ENCODE peak calls at places on chromosome 15, in five cellular contexts. S is NB4, X is IMR-90, M is GM23248, I is fibroblast of mammary gland. K is an unnamed sample.
A peak's percentile ranks its signal among the peaks of the same experiment; 100 is the strongest.

GRCh38 chr15:59536553-59536952 is 75.0 kb upstream of the GCNT3 start:
- DNase-seq in S (no peak), X (no peak), M (no peak), I (no peak), K (no peak)

GRCh38 chr15:48352474-48353072 is 21.3 kb downstream of the DUT start:
- DNase-seq in S (peak; percentile 73), X (peak; percentile 69), M (peak; percentile 76), I (peak; percentile 80), K (peak; percentile 66)

GRCh38 chr15:29674661-29675533 is 147.4 kb downstream of the TJP1 start:
- DNase-seq in S (no peak), X (peak; percentile 23), M (peak; percentile 53), I (peak; percentile 40), K (no peak)

GRCh38 chr15:52568569-52569243 is at the start of gene ARPP19:
- DNase-seq in S (peak; percentile 96), X (peak; percentile 86), M (peak; percentile 90), I (peak; percentile 90), K (peak; percentile 84)

GRCh38 chr15:58585668-58586461 is 154.1 kb downstream of the LIPC start:
- DNase-seq in S (peak; percentile 5), X (no peak), M (no peak), I (no peak), K (no peak)

GRCh38 chr15:87672309-87672897 is 584.1 kb downstream of the NTRK3 start:
- DNase-seq in S (no peak), X (peak; percentile 41), M (peak; percentile 67), I (peak; percentile 6), K (peak; percentile 34)

GRCh38 chr15:70466895-70467529 is 296.3 kb downstream of the UACA start:
- DNase-seq in S (peak; percentile 67), X (peak; percentile 54), M (peak; percentile 83), I (peak; percentile 69), K (peak; percentile 52)

GRCh38 chr15:55993804-55994539 is 560 bp upstream of the NEDD4 start:
- DNase-seq in S (peak; percentile 14), X (peak; percentile 68), M (peak; percentile 84), I (peak; percentile 60), K (peak; percentile 41)

GRCh38 chr15:91469627-91470567 is 369.8 kb downstream of the SV2B start:
- DNase-seq in S (peak; percentile 46), X (no peak), M (no peak), I (no peak), K (no peak)

GRCh38 chr15:71124937-71125755 is 9.9 kb downstream of the THSD4 start:
- DNase-seq in S (no peak), X (no peak), M (no peak), I (no peak), K (no peak)

GRCh38 chr15:38524156-38524555 is 40.5 kb downstream of the RASGRP1 start:
- DNase-seq in S (no peak), X (peak; percentile 50), M (peak; percentile 64), I (peak; percentile 26), K (no peak)

GRCh38 chr15:35557544-35557943 is 11.6 kb upstream of the DPH6 start:
- DNase-seq in S (peak; percentile 58), X (peak; percentile 90), M (peak; percentile 89), I (peak; percentile 96), K (peak; percentile 90)

GRCh38 chr15:39232512-39232911 is 348.4 kb upstream of the THBS1 start:
- DNase-seq in S (no peak), X (peak; percentile 95), M (peak; percentile 93), I (peak; percentile 90), K (peak; percentile 87)

GRCh38 chr15:29056839-29057450 is 171.2 kb downstream of the APBA2 start:
- DNase-seq in S (no peak), X (no peak), M (no peak), I (no peak), K (no peak)

GRCh38 chr15:64596701-64597468 is 136.5 kb downstream of the ZNF609 start:
- DNase-seq in S (peak; percentile 25), X (peak; percentile 45), M (peak; percentile 38), I (peak; percentile 54), K (peak; percentile 40)

GRCh38 chr15:25850154-25851111 is 12.7 kb downstream of the ATP10A start:
- DNase-seq in S (peak; percentile 79), X (peak; percentile 70), M (peak; percentile 94), I (peak; percentile 73), K (peak; percentile 58)

GRCh38 chr15:39969871-39970270 is 36.0 kb downstream of the EIF2AK4 start:
- DNase-seq in S (no peak), X (peak; percentile 6), M (peak; percentile 79), I (peak; percentile 60), K (peak; percentile 50)

GRCh38 chr15:78341057-78341763 is 1.1 kb downstream of the CRABP1 start:
- DNase-seq in S (no peak), X (no peak), M (no peak), I (no peak), K (no peak)
- H3K4me3 ChIP-seq in S (no peak overlapping the region), X (no peak overlapping the region), M (no peak overlapping the region), I (no peak overlapping the region), K (no peak overlapping the region)

GRCh38 chr15:42705336-42705735 is 31.6 kb downstream of the CDAN1 start:
- DNase-seq in S (no peak), X (no peak), M (no peak), I (no peak), K (no peak)

GRCh38 chr15:42707068-42707467 is 29.9 kb downstream of the CDAN1 start:
- DNase-seq in S (no peak), X (peak; percentile 57), M (peak; percentile 52), I (peak; percentile 73), K (no peak)

GRCh38 chr15:42707873-42708544 is 28.9 kb downstream of the CDAN1 start:
- DNase-seq in S (no peak), X (no peak), M (no peak), I (peak; percentile 4), K (no peak)

GRCh38 chr15:42704492-42704926 is 32.4 kb downstream of the CDAN1 start:
- DNase-seq in S (peak; percentile 77), X (peak; percentile 73), M (peak; percentile 83), I (peak; percentile 71), K (peak; percentile 66)
- H3K4me3 ChIP-seq in S (no peak overlapping the region), X (no peak overlapping the region), M (no peak overlapping the region), I (no peak overlapping the region), K (no peak overlapping the region)

GRCh38 chr15:76994971-76995945 is at the start of gene PSTPIP1:
- DNase-seq in S (peak; percentile 92), X (no peak), M (peak; percentile 66), I (no peak), K (no peak)
- H3K4me3 ChIP-seq in S (peak within 1 kb of the TSS; percentile 82), X (no peak within 1 kb of the TSS), M (no peak within 1 kb of the TSS), I (no peak within 1 kb of the TSS), K (no peak within 1 kb of the TSS)

GRCh38 chr15:67946701-67947100 is 106.9 kb upstream of the RNU6-1 start:
- DNase-seq in S (no peak), X (no peak), M (no peak), I (no peak), K (no peak)

GRCh38 chr15:67945951-67946700 is 106.3 kb upstream of the RNU6-1 start:
- DNase-seq in S (peak; percentile 25), X (peak; percentile 44), M (peak; percentile 31), I (peak; percentile 8), K (peak; percentile 26)

GRCh38 chr15:67947254-67948039 is 106.7 kb upstream of the PIAS1 start:
- DNase-seq in S (no peak), X (no peak), M (no peak), I (no peak), K (no peak)

GRCh38 chr15:67945131-67945530 is 105.3 kb upstream of the RNU6-1 start:
- DNase-seq in S (no peak), X (no peak), M (no peak), I (no peak), K (no peak)

GRCh38 chr15:67948215-67948614 is 105.9 kb upstream of the PIAS1 start:
- DNase-seq in S (no peak), X (no peak), M (no peak), I (no peak), K (no peak)
- H3K4me3 ChIP-seq in S (no peak overlapping the region), X (no peak overlapping the region), M (no peak overlapping the region), I (no peak overlapping the region), K (no peak overlapping the region)

DNA sequence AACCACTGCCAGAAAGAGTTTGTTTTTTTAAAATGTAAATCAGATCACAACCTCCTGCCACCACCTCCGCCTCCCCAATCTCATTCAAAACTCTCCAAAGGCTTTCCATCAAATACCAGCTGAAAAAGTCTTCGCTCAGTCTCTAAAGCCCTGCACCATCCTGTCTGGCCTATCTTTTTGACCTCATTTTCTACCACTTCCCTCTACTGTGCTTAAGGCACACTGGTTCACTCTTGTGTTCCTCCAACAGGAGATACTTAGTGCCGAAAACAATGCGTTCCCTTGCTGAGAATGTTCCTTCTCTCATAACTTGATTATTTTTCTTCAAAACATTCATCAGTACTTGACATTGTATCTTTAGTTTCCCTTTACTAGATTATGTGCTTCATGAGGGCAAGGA is 3.5 kb downstream of the BTBD1 start:
- DNase-seq in S (peak; percentile 40), X (no peak), M (no peak), I (no peak), K (no peak)
- H3K4me3 ChIP-seq in S (peak overlapping the region; percentile 100), X (no peak overlapping the region), M (no peak overlapping the region), I (no peak overlapping the region), K (no peak overlapping the region)

GRCh38 chr15:50218691-50219090 is 36.7 kb downstream of the SLC27A2 start:
- DNase-seq in S (no peak), X (no peak), M (no peak), I (no peak), K (no peak)
- H3K4me3 ChIP-seq in S (no peak overlapping the region), X (no peak overlapping the region), M (no peak overlapping the region), I (no peak overlapping the region), K (no peak overlapping the region)

DNA sequence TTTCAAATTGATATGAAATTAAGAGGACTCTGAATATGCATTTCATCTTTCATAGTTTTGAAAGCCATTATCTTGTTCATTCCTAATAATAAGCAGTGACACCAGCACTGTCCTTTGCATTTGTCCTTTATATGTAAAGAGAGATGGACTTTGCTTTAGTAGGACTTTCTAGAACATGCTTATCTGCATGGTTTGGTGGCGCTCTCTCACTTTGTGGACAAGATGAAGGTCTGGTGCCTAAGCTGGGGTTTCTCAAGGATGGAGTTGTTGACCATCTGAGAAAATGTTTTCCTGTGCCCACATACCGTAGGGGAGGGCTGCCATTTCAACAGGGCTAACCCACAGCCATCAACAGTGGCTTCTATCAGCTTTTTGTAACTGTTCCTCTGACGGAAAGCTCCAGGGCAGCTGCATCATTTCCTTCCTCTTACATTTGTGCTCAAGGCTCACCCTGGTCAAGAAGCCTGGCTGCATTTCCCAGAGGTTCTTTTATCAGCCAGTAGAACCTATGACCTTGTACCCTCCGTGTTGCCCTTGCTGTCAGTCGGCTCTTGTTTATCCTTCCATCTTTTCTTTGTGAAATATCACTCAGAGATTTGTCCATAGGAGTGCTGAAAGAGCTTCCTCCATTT is 44.5 kb downstream of the ABHD2 start:
- DNase-seq in S (peak; percentile 91), X (no peak), M (no peak), I (no peak), K (no peak)
- H3K4me3 ChIP-seq in S (no peak overlapping the region), X (no peak overlapping the region), M (no peak overlapping the region), I (no peak overlapping the region), K (no peak overlapping the region)

GRCh38 chr15:93985925-93986324 is 245.4 kb upstream of the MCTP2 start:
- DNase-seq in S (peak; percentile 18), X (no peak), M (no peak), I (peak; percentile 48), K (no peak)
- H3K4me3 ChIP-seq in S (no peak overlapping the region), X (no peak overlapping the region), M (no peak overlapping the region), I (no peak overlapping the region), K (no peak overlapping the region)

GRCh38 chr15:43826029-43826507 is 734 bp upstream of the WDR76 start:
- DNase-seq in S (no peak), X (no peak), M (no peak), I (no peak), K (no peak)
- H3K4me3 ChIP-seq in S (no peak overlapping the region), X (no peak overlapping the region), M (peak overlapping the region; percentile 84), I (peak overlapping the region; percentile 78), K (peak overlapping the region; percentile 76)